ENCODE peak calls at places on chromosomes 11 and 22, in six cellular contexts. F, V, X, R, B and D are unnamed samples.

GRCh38 chr22:19559324-19559811 is 35.2 kb upstream of the CLDN5 start:
- DNase-seq in X (no peak), B (no peak), V (no peak), R (no peak), F (no peak), D (no peak)

GRCh38 chr22:26286091-26286780 is 117.0 kb downstream of the SEZ6L start:
- DNase-seq in F (no peak), V (no peak), X (no peak), B (no peak), R (no peak), D (no peak)

GRCh38 chr11:57406337-57406904 is 16.0 kb upstream of the PRG2 start:
- DNase-seq in B (no peak), X (no peak), F (no peak), R (no peak), V (no peak), D (no peak)

GRCh38 chr22:50544078-50544745 is 1.5 kb upstream of the KLHDC7B start:
- DNase-seq in R (peak), X (peak), V (peak), F (no peak), B (peak), D (peak)

GRCh38 chr22:42743501-42743991 is 22.9 kb upstream of the A4GALT start:
- DNase-seq in X (peak), F (no peak), R (no peak), V (no peak), B (peak), D (no peak)

GRCh38 chr22:47396515-47396914 is 634.1 kb downstream of the TBC1D22A start:
- DNase-seq in X (no peak), R (no peak), V (no peak), F (no peak), B (no peak), D (no peak)

GRCh38 chr11:783581-784015 is 6.3 kb downstream of the CEND1 start:
- DNase-seq in V (peak), R (no peak), B (peak), F (peak), X (peak), D (no peak)

GRCh38 chr11:10800292-10800691 is 8.4 kb downstream of the EIF4G2 start:
- DNase-seq in B (no peak), X (no peak), R (no peak), F (no peak), V (no peak), D (no peak)

GRCh38 chr11:35066783-35067476 is 72.0 kb upstream of the CD44 start:
- DNase-seq in B (no peak), V (no peak), F (no peak), R (no peak), X (peak), D (no peak)

GRCh38 chr22:48643066-48643731 is 1184.5 kb downstream of the BRD1 start:
- DNase-seq in X (no peak), B (no peak), V (no peak), F (no peak), R (no peak), D (no peak)

GRCh38 chr11:65716294-65716693 is 4.2 kb downstream of the KAT5 start:
- DNase-seq in V (no peak), F (no peak), R (no peak), B (no peak), X (no peak), D (no peak)

GRCh38 chr22:35400335-35400680 is 368 bp downstream of the MCM5 start:
- DNase-seq in R (peak), X (no peak), F (no peak), B (no peak), V (no peak), D (peak)

GRCh38 chr11:57144075-57144474 is 37.7 kb upstream of the LRRC55 start:
- DNase-seq in R (no peak), F (no peak), B (no peak), X (no peak), V (no peak), D (no peak)

GRCh38 chr11:123519055-123519796 is 89.2 kb downstream of the GRAMD1B start:
- DNase-seq in X (peak), V (peak), R (no peak), B (no peak), F (no peak), D (no peak)

GRCh38 chr11:130003717-130004001 is 1.0 kb upstream of the PRDM10 start:
- DNase-seq in R (no peak), B (no peak), F (no peak), V (no peak), X (no peak), D (no peak)

GRCh38 chr11:101880208-101880607 is 34.6 kb upstream of the CEP126 start:
- DNase-seq in V (peak), B (peak), F (no peak), R (no peak), X (peak), D (no peak)

GRCh38 chr11:22539851-22540376 is 85.7 kb downstream of the FANCF start:
- DNase-seq in X (peak), V (no peak), F (no peak), B (peak), R (no peak), D (no peak)

GRCh38 chr22:23014250-23014649 is 56.1 kb upstream of the GNAZ start:
- DNase-seq in F (no peak), X (no peak), B (no peak), V (no peak), R (no peak), D (no peak)
- TF ChIP-seq CTCF in F (no peak), X (no peak), B (no peak), V (no peak), R (no peak), D (no peak)

DNA sequence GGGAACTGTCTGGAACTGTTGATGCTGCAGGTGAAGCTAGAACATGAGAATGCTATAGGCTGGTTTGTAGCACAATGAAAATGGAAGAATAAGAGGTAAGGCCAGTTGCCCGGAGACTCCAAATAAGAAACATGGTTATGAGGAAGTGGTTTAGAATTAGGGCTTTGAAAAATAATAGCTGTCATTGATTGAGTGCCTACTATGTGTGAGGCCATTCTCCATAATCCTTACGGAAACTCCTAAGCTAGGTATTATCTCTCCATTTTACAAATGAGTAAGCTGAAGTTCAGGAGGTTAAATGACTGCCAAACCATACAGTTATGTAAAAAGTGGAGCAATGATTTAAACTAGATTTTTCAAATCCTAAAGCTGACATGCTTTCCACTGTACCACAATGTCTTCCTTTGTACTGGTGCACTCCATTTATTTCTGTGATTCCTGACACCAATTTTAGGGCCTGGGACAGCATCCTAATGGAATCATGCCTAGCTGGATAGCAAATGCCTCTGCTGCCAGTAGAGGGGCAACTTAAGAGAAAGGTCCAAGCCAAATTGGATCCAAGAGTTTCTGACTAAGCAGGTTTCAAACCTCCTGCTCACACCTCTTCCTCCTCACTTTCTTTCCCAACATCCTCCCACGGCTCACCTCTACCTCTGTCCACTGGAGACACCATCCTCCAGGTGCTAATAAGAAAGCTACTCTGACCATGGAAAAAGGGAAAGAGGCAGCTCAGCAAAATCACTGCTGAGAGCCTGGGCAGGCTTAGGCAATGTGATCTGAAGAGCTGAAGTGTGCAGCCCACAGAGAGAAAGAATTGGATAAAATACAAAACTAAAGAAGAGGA is 46.9 kb upstream of the PICALM start:
- DNase-seq in X (no peak), F (no peak), R (no peak), B (peak), V (peak), D (no peak)
- TF ChIP-seq CTCF in X (no peak), F (peak), R (no peak), B (peak), V (peak), D (no peak)

DNA sequence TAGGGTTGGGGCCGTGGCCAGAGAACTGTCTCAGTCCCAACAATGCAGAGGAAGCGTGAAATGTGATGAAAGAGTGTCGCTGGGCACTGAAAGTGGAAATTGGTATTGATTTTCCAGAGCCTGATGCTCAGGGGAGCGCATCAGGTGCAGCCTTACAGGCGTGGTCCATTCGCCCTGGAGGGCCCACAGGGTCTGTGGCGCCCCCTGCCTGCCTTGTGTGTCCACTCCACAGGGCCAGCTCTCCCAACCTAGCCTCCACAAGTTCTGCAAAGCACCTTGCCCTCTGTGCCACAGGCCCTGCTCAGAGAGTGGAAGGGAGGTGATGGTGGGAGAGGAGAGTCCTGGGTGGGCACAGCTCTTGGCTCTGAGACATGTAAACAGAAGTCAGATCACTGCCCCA is 54.9 kb upstream of the LMO1 start:
- DNase-seq in R (no peak), V (no peak), F (no peak), B (no peak), X (peak), D (no peak)
- TF ChIP-seq CTCF in R (no peak), V (peak), F (no peak), B (peak), X (peak), D (no peak)

GRCh38 chr22:37291559-37292298 is 9.4 kb downstream of the CYTH4 start:
- DNase-seq in R (no peak), X (no peak), F (no peak), B (no peak), V (no peak), D (no peak)

GRCh38 chr22:37290737-37291136 is 8.4 kb downstream of the CYTH4 start:
- DNase-seq in F (peak), R (no peak), X (no peak), V (no peak), B (no peak), D (no peak)

GRCh38 chr22:37288521-37288920 is 6.2 kb downstream of the CYTH4 start:
- DNase-seq in V (no peak), F (no peak), B (no peak), X (no peak), R (no peak), D (no peak)

GRCh38 chr22:37287550-37287951 is 5.2 kb downstream of the CYTH4 start:
- DNase-seq in F (no peak), B (no peak), X (no peak), V (no peak), R (no peak), D (no peak)

GRCh38 chr22:37289156-37289735 is 6.9 kb downstream of the CYTH4 start:
- DNase-seq in R (no peak), V (no peak), X (no peak), B (no peak), F (no peak), D (no peak)
- TF ChIP-seq CTCF in R (no peak), V (no peak), X (no peak), B (no peak), F (no peak), D (no peak)